ENCODE peak calls at places on chromosomes 13 and 19, in seven cellular contexts. P, H, E, S, C, T and I are unnamed samples.

GRCh38 chr19:6108721-6109633 is 1.3 kb downstream of the RFX2 start:
- DNase-seq in P (peak), H (peak), E (peak), S (peak), C (no peak), T (peak), I (peak)

GRCh38 chr13:39330504-39330903 is 272.5 kb downstream of the LHFPL6 start:
- DNase-seq in P (no peak), H (no peak), E (no peak), S (no peak), C (no peak), T (no peak), I (no peak)

GRCh38 chr13:37094840-37095239 is 10.6 kb downstream of the CSNK1A1L start:
- DNase-seq in P (no peak), H (no peak), E (no peak), S (no peak), C (no peak), T (no peak), I (no peak)

GRCh38 chr19:48965806-48966540 is 864 bp downstream of the FTL start:
- DNase-seq in P (peak), H (peak), E (peak), S (peak), C (peak), T (peak), I (peak)

GRCh38 chr19:4206818-4207484 is 22.4 kb upstream of the EBI3 start:
- DNase-seq in P (no peak), H (peak), E (no peak), S (no peak), C (no peak), T (no peak), I (peak)

GRCh38 chr19:5534787-5535586 is 32.8 kb downstream of the TINCR start:
- DNase-seq in P (no peak), H (peak), E (no peak), S (no peak), C (no peak), T (no peak), I (peak)

GRCh38 chr13:45674908-45675307 is 27.2 kb upstream of the CBY2 start:
- DNase-seq in P (no peak), H (no peak), E (no peak), S (no peak), C (no peak), T (no peak), I (no peak)

GRCh38 chr19:42386974-42387707 is 3.0 kb downstream of the CNFN start:
- DNase-seq in P (peak), H (peak), E (peak), S (peak), C (no peak), T (peak), I (peak)

GRCh38 chr19:3366104-3366760 is at the start of gene NFIC:
- DNase-seq in P (peak), H (peak), E (peak), S (peak), C (peak), T (peak), I (peak)

GRCh38 chr13:98517576-98518310 is 59.2 kb downstream of the STK24 start:
- DNase-seq in P (no peak), H (no peak), E (no peak), S (no peak), C (no peak), T (no peak), I (no peak)

GRCh38 chr19:2743099-2743498 is 3.3 kb upstream of the SLC39A3 start:
- DNase-seq in P (no peak), H (no peak), E (no peak), S (no peak), C (no peak), T (no peak), I (no peak)

GRCh38 chr13:114131581-114132418 is 623 bp downstream of the RASA3 start:
- DNase-seq in P (no peak), H (peak), E (no peak), S (peak), C (peak), T (peak), I (peak)

GRCh38 chr19:58562126-58563033 is 4.0 kb upstream of the UBE2M start:
- DNase-seq in P (peak), H (no peak), E (no peak), S (peak), C (peak), T (peak), I (no peak)

GRCh38 chr19:371501-372160 is 27.0 kb upstream of the MIER2 start:
- DNase-seq in P (no peak), H (no peak), E (no peak), S (no peak), C (no peak), T (no peak), I (no peak)

GRCh38 chr19:29596885-29597525 is 9.1 kb upstream of the POP4 start:
- DNase-seq in P (no peak), H (peak), E (no peak), S (no peak), C (no peak), T (no peak), I (no peak)

GRCh38 chr13:39516140-39516539 is 86.9 kb downstream of the LHFPL6 start:
- DNase-seq in P (no peak), H (no peak), E (no peak), S (no peak), C (no peak), T (peak), I (no peak)

GRCh38 chr13:50122465-50122864 is 107.2 kb downstream of the KCNRG start:
- DNase-seq in P (no peak), H (no peak), E (no peak), S (no peak), C (no peak), T (no peak), I (no peak)

GRCh38 chr13:43544011-43544410 is 242.8 kb downstream of the ENOX1 start:
- DNase-seq in P (no peak), H (peak), E (no peak), S (no peak), C (no peak), T (no peak), I (no peak)

DNA sequence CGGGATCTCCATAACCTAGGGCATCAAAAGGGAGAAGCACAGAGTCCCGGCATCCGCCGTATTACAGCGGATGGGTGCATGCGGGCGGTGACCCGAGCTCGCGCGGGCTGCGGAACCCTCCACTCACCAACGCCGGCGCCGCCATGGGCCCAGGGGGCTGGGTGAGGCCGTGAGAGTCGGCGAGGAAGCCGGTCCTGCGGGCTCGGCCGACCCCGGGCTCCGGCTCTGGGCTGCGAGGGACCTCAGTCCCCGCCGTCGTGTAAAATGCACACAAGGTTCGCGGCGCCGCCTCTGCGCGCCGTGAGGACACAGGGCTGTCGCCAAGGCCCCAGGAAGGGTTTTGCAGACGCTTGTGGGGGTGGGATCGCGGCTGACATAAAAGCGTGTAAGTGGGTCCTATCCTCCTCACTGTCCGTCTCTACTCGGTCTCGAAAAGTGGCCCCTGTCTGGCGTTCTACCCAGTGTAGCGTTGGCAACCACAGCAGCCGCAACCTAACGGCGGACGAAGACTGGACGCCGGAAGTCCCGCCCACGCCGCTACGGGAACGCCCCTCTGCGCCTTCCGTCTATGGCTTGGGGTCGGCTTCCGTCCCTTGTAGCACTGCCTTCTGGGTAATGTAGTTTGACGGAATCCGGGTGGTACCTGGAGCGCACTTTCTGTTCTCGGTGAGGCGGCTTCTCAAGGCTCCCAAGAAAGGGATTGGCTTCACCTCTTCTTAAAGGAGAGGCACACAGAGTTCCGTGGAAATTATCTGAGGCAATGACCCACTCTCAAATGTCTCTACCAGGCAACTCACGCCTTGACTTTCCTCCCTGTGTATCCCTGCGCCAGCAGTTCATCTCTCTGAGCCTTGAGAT is at the start of gene ZNF599:
- DNase-seq in P (peak), H (peak), E (peak), S (peak), C (peak), T (peak), I (peak)
- TF ChIP-seq POLR2A in P (peak), H (peak), E (no peak), S (peak), C (no peak), T (no peak), I (peak)

GRCh38 chr19:18006895-18007604 is 920 bp upstream of the ARRDC2 start:
- DNase-seq in P (peak), H (peak), E (peak), S (peak), C (peak), T (peak), I (peak)
- TF ChIP-seq POLR2A in P (peak), H (no peak), E (peak), S (no peak), C (peak), T (no peak), I (no peak)

GRCh38 chr13:30133976-30134375 is 173.4 kb downstream of the KATNAL1 start:
- DNase-seq in P (no peak), H (no peak), E (no peak), S (no peak), C (no peak), T (no peak), I (no peak)

GRCh38 chr13:30132623-30133553 is 174.5 kb downstream of the KATNAL1 start:
- DNase-seq in P (peak), H (peak), E (peak), S (peak), C (peak), T (peak), I (peak)

GRCh38 chr13:30134578-30134977 is 172.8 kb downstream of the KATNAL1 start:
- DNase-seq in P (no peak), H (no peak), E (no peak), S (no peak), C (no peak), T (no peak), I (no peak)

GRCh38 chr13:30135351-30135750 is 172.0 kb downstream of the KATNAL1 start:
- DNase-seq in P (peak), H (no peak), E (no peak), S (no peak), C (no peak), T (no peak), I (no peak)

DNA sequence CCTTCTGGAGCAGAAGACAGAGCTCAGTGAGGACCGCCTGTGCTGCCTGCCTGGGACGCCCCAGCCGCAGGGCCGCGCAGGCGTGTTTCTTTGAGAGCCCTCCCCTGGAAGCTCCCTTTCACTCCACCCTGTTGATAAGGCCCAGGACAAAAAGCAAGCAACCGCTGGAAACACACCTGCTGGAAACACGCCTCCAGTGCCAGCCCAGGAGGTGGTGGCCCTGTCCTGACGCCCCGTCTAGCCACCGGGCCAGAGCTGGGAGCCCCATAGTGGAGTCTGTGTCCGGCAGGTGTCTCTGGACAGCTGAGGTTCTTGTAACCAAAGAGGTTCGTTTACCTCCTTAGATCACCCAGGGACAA is 173.8 kb downstream of the KATNAL1 start:
- DNase-seq in P (peak), H (no peak), E (no peak), S (no peak), C (no peak), T (no peak), I (no peak)
- TF ChIP-seq POLR2A in P (no peak), H (no peak), E (no peak), S (no peak), C (no peak), T (no peak), I (no peak)

GRCh38 chr13:19601749-19602725 is 31.4 kb upstream of the MPHOSPH8 start:
- DNase-seq in P (peak), H (peak), E (no peak), S (peak), C (no peak), T (peak), I (peak)
- TF ChIP-seq POLR2A in P (no peak), H (peak), E (no peak), S (peak), C (no peak), T (no peak), I (peak)

GRCh38 chr19:40486017-40486416 is 19.2 kb downstream of the SPTBN4 start:
- DNase-seq in P (no peak), H (no peak), E (no peak), S (no peak), C (no peak), T (no peak), I (no peak)

GRCh38 chr19:40492274-40492673 is 25.5 kb downstream of the SPTBN4 start:
- DNase-seq in P (no peak), H (no peak), E (no peak), S (no peak), C (no peak), T (no peak), I (no peak)

GRCh38 chr19:40494191-40494838 is 27.5 kb downstream of the SPTBN4 start:
- DNase-seq in P (no peak), H (no peak), E (no peak), S (no peak), C (no peak), T (no peak), I (no peak)

GRCh38 chr19:40493778-40494177 is 27.0 kb downstream of the SPTBN4 start:
- DNase-seq in P (no peak), H (no peak), E (no peak), S (no peak), C (no peak), T (no peak), I (no peak)

GRCh38 chr19:40489882-40490230 is 23.1 kb downstream of the SPTBN4 start:
- DNase-seq in P (peak), H (no peak), E (no peak), S (no peak), C (no peak), T (no peak), I (no peak)
- TF ChIP-seq POLR2A in P (no peak), H (no peak), E (no peak), S (no peak), C (no peak), T (no peak), I (no peak)

GRCh38 chr19:7701654-7702457 is at the start of gene FCER2:
- DNase-seq in P (no peak), H (no peak), E (no peak), S (no peak), C (no peak), T (no peak), I (no peak)
- TF ChIP-seq POLR2A in P (no peak), H (no peak), E (no peak), S (no peak), C (no peak), T (no peak), I (no peak)

GRCh38 chr13:100392709-100393630 is 195.6 kb downstream of the GGACT start:
- DNase-seq in P (no peak), H (peak), E (peak), S (peak), C (no peak), T (peak), I (peak)
- TF ChIP-seq POLR2A in P (no peak), H (no peak), E (no peak), S (no peak), C (no peak), T (no peak), I (no peak)

DNA sequence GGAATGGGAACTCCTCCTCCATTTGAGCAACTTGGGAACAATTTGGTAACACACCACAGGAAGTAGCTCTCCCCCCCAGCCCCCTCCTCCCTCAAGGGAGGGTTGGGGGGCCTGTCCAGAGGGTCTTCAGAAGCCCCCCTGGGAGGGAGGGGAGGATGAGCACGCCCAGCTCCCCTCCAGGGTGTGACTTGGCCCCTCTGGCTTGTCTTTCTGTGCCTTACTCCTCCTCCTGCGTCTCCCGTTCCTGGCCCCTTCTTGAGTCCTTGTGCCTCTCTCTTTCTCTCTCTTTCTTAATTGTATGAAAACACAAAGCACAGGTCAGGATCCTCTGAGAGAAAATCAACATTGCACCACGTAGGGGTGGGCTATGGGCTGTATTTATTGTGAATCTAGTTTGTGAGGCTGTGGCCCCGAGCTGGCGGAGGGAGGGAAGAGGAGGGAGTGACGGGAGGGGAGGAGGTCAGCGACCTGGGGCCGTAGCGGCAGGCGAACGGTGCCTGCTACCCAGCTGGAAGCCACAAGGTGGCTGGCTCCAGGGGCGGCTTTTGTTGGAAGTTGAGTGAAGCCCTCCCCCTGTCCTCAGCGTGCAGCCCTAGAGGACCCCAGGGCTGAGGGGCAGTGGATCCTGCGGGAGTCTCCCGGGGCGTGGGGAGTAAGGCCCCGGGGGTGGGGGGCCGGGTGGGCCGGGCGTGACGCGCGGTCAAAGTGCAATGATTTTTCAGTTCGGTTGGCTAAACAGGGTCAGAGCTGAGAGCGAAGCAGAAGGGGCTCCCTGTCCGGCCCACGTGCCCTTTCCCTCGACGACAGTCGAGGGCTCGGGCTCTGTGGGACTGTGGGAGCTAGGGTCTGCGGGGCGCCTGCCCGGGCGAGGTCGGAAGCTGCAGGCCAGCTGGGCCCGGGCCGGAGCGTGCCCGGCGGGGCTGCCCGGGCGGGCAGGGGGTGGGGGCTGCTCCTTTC is 6.4 kb downstream of the LYL1 start:
- DNase-seq in P (no peak), H (peak), E (no peak), S (no peak), C (peak), T (no peak), I (peak)
- TF ChIP-seq POLR2A in P (no peak), H (no peak), E (no peak), S (no peak), C (no peak), T (no peak), I (peak)

GRCh38 chr19:51904331-51905165 is at the start of gene ZNF649:
- DNase-seq in P (peak), H (peak), E (peak), S (peak), C (peak), T (peak), I (peak)
- TF ChIP-seq POLR2A in P (peak), H (no peak), E (no peak), S (no peak), C (peak), T (no peak), I (peak)